ENCODE peak calls at places on chromosomes 13 and 19, in six cellular contexts. One of them, this sample, is unnamed.

GRCh38 chr19:17255150-17255621 is 9.4 kb downstream of the USHBP1 start:
- DNase-seq in AG10803: no peak
- DNase-seq in MM.1S: no peak
- DNase-seq in tibial artery: no peak
- DNase-seq in brain microvascular endothelial cell: no peak
- DNase-seq in upper lobe of right lung: peak
- DNase-seq in this sample: no peak

GRCh38 chr13:105363747-105364177 is 1171.7 kb downstream of the EFNB2 start:
- DNase-seq in AG10803: no peak
- DNase-seq in MM.1S: no peak
- DNase-seq in tibial artery: no peak
- DNase-seq in brain microvascular endothelial cell: no peak
- DNase-seq in upper lobe of right lung: no peak
- DNase-seq in this sample: no peak

GRCh38 chr19:33390120-33390907 is 16.8 kb downstream of the CEBPG start:
- DNase-seq in AG10803: peak
- DNase-seq in MM.1S: no peak
- DNase-seq in tibial artery: peak
- DNase-seq in brain microvascular endothelial cell: no peak
- DNase-seq in upper lobe of right lung: peak
- DNase-seq in this sample: no peak

GRCh38 chr19:29812080-29812880 is 489 bp downstream of the CCNE1 start:
- DNase-seq in AG10803: no peak
- DNase-seq in MM.1S: peak
- DNase-seq in tibial artery: peak
- DNase-seq in brain microvascular endothelial cell: no peak
- DNase-seq in upper lobe of right lung: peak
- DNase-seq in this sample: no peak

GRCh38 chr13:36420437-36420891 is 11.8 kb upstream of the CCNA1 start:
- DNase-seq in AG10803: peak
- DNase-seq in MM.1S: peak
- DNase-seq in tibial artery: peak
- DNase-seq in brain microvascular endothelial cell: peak
- DNase-seq in upper lobe of right lung: peak
- DNase-seq in this sample: peak

GRCh38 chr13:83117046-83117445 is 765.2 kb downstream of the SLITRK1 start:
- DNase-seq in AG10803: no peak
- DNase-seq in MM.1S: no peak
- DNase-seq in tibial artery: no peak
- DNase-seq in brain microvascular endothelial cell: no peak
- DNase-seq in upper lobe of right lung: no peak
- DNase-seq in this sample: no peak

GRCh38 chr13:92354583-92354982 is 872.0 kb upstream of the GPC6 start:
- DNase-seq in AG10803: no peak
- DNase-seq in MM.1S: no peak
- DNase-seq in tibial artery: no peak
- DNase-seq in brain microvascular endothelial cell: peak
- DNase-seq in upper lobe of right lung: no peak
- DNase-seq in this sample: no peak

GRCh38 chr19:3931041-3931440 is 1.8 kb upstream of the NMRK2 start:
- DNase-seq in AG10803: no peak
- DNase-seq in MM.1S: no peak
- DNase-seq in tibial artery: no peak
- DNase-seq in brain microvascular endothelial cell: no peak
- DNase-seq in upper lobe of right lung: no peak
- DNase-seq in this sample: no peak

DNA sequence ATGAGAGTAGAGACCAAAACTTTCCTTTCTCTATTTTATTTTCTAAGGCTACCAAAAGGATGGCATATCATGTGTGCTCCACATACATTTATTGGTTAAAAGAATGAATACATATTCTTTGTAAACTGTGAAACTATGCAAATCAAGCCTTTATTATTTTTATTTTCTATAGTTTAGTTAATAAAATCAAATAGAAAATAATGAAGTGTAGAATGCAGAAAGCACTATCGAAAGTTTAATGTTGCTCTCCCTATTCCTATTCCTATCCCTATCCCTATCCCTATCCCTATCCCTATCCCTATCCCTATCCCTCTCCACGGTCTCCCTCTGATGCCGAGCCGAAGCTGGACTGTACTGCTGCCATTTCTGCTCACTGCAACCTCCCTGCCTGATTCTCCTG is 60.3 kb downstream of the ZNF100 start:
- DNase-seq in AG10803: no peak
- DNase-seq in MM.1S: no peak
- DNase-seq in tibial artery: no peak
- DNase-seq in brain microvascular endothelial cell: no peak
- DNase-seq in upper lobe of right lung: no peak
- DNase-seq in this sample: no peak
- TF ChIP-seq CTCF in AG10803: no peak
- TF ChIP-seq CTCF in MM.1S: no peak
- TF ChIP-seq CTCF in tibial artery: no peak
- TF ChIP-seq CTCF in brain microvascular endothelial cell: no peak
- TF ChIP-seq CTCF in upper lobe of right lung: no peak
- TF ChIP-seq CTCF in this sample: no peak

DNA sequence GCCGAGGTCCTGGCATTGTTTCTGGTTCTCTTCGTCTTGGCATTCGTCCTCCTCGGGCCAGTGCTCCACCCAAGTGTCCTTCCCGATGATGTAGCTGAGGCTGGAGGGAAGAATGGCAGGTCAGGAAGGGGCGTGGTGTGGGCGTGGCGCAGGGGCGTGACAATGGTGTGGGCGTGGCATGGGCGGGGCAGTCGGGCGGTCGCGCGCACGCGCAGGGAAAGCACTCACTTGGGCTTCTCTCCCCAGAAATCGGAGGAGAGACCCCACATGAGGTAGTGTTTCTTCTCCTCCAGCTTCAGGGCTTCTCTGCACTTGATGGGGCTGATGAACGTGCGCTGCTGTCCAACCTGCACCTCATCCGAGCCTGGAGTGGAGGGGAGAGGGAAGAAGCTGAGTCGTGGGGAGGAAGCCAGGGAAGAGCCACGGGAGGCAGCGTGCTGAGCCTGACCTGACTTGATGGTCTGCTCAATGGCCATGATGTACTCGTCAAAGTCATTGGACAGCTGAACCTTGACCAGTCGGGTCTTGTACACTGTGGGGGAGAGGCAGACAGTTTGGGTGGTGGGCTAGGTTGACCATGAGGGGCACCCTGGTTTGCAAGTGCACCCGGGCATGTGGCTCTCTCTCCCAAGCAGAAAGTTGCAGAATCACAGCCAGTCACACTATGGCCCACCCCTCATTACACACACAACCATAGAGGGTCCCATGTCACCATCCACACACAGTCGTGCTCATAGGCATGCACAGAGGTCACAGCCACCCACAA is 8.1 kb upstream of the TNFSF14 start:
- DNase-seq in AG10803: no peak
- DNase-seq in MM.1S: no peak
- DNase-seq in tibial artery: no peak
- DNase-seq in brain microvascular endothelial cell: no peak
- DNase-seq in upper lobe of right lung: no peak
- DNase-seq in this sample: no peak
- H3K4me3 ChIP-seq in AG10803: no peak
- H3K4me3 ChIP-seq in MM.1S: no peak
- H3K4me3 ChIP-seq in tibial artery: no peak
- H3K4me3 ChIP-seq in brain microvascular endothelial cell: no peak
- H3K4me3 ChIP-seq in upper lobe of right lung: no peak
- H3K4me3 ChIP-seq in this sample: no peak

GRCh38 chr19:28736528-28736927 is 476.4 kb downstream of the UQCRFS1 start:
- DNase-seq in AG10803: no peak
- DNase-seq in MM.1S: no peak
- DNase-seq in tibial artery: no peak
- DNase-seq in brain microvascular endothelial cell: no peak
- DNase-seq in upper lobe of right lung: no peak
- DNase-seq in this sample: no peak
- TF ChIP-seq CTCF in AG10803: no peak
- TF ChIP-seq CTCF in MM.1S: no peak
- TF ChIP-seq CTCF in tibial artery: no peak
- TF ChIP-seq CTCF in brain microvascular endothelial cell: no peak
- TF ChIP-seq CTCF in upper lobe of right lung: no peak
- TF ChIP-seq CTCF in this sample: no peak

GRCh38 chr13:98143601-98144500 is 957 bp downstream of the FARP1 start:
- DNase-seq in AG10803: peak
- DNase-seq in MM.1S: peak
- DNase-seq in tibial artery: peak
- DNase-seq in brain microvascular endothelial cell: no peak
- DNase-seq in upper lobe of right lung: peak
- DNase-seq in this sample: no peak

GRCh38 chr13:98144501-98145350 is 1.8 kb downstream of the FARP1 start:
- DNase-seq in AG10803: peak
- DNase-seq in MM.1S: no peak
- DNase-seq in tibial artery: no peak
- DNase-seq in brain microvascular endothelial cell: no peak
- DNase-seq in upper lobe of right lung: no peak
- DNase-seq in this sample: no peak

GRCh38 chr13:98143157-98143553 is 261 bp downstream of the FARP1 start:
- DNase-seq in AG10803: no peak
- DNase-seq in MM.1S: no peak
- DNase-seq in tibial artery: peak
- DNase-seq in brain microvascular endothelial cell: no peak
- DNase-seq in upper lobe of right lung: peak
- DNase-seq in this sample: no peak

GRCh38 chr13:98150836-98151489 is 8.1 kb downstream of the FARP1 start:
- DNase-seq in AG10803: no peak
- DNase-seq in MM.1S: no peak
- DNase-seq in tibial artery: no peak
- DNase-seq in brain microvascular endothelial cell: no peak
- DNase-seq in upper lobe of right lung: no peak
- DNase-seq in this sample: no peak

GRCh38 chr13:98147521-98147920 is 4.6 kb downstream of the FARP1 start:
- DNase-seq in AG10803: peak
- DNase-seq in MM.1S: no peak
- DNase-seq in tibial artery: no peak
- DNase-seq in brain microvascular endothelial cell: no peak
- DNase-seq in upper lobe of right lung: no peak
- DNase-seq in this sample: no peak
- H3K4me3 ChIP-seq in AG10803: no peak
- H3K4me3 ChIP-seq in MM.1S: no peak
- H3K4me3 ChIP-seq in tibial artery: no peak
- H3K4me3 ChIP-seq in brain microvascular endothelial cell: no peak
- H3K4me3 ChIP-seq in upper lobe of right lung: no peak
- H3K4me3 ChIP-seq in this sample: no peak

GRCh38 chr19:50660083-50660366 is 10.8 kb downstream of the C19orf81 start:
- DNase-seq in AG10803: no peak
- DNase-seq in MM.1S: no peak
- DNase-seq in tibial artery: no peak
- DNase-seq in brain microvascular endothelial cell: no peak
- DNase-seq in upper lobe of right lung: no peak
- DNase-seq in this sample: no peak
- TF ChIP-seq CTCF in AG10803: no peak
- TF ChIP-seq CTCF in MM.1S: no peak
- TF ChIP-seq CTCF in tibial artery: no peak
- TF ChIP-seq CTCF in brain microvascular endothelial cell: no peak
- TF ChIP-seq CTCF in upper lobe of right lung: no peak
- TF ChIP-seq CTCF in this sample: no peak

DNA sequence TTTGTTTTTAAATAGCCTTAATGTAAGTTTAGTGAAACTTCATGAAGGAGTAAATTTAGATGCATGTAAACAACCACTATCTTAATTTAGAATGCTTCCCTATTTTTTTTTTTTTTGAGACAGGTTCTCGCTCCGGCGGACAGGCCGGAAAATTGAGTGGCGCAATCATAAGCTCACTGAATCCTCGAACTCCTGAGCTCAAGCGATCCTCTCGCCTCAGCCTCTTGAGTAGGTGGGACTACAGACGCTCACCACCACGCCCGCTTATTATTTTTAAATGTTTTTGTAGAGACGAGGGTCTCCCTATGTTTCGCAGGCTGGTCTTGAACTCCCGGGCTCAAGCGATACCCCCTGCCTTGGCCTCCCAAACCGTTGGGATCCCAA is 1.6 kb downstream of the TEX30 start:
- DNase-seq in AG10803: no peak
- DNase-seq in MM.1S: no peak
- DNase-seq in tibial artery: no peak
- DNase-seq in brain microvascular endothelial cell: no peak
- DNase-seq in upper lobe of right lung: no peak
- DNase-seq in this sample: no peak
- H3K4me3 ChIP-seq in AG10803: no peak
- H3K4me3 ChIP-seq in MM.1S: no peak
- H3K4me3 ChIP-seq in tibial artery: peak
- H3K4me3 ChIP-seq in brain microvascular endothelial cell: no peak
- H3K4me3 ChIP-seq in upper lobe of right lung: no peak
- H3K4me3 ChIP-seq in this sample: no peak

GRCh38 chr13:21022694-21023325 is 38.6 kb downstream of the LATS2 start:
- DNase-seq in AG10803: no peak
- DNase-seq in MM.1S: no peak
- DNase-seq in tibial artery: no peak
- DNase-seq in brain microvascular endothelial cell: no peak
- DNase-seq in upper lobe of right lung: no peak
- DNase-seq in this sample: no peak
- TF ChIP-seq CTCF in AG10803: no peak
- TF ChIP-seq CTCF in MM.1S: no peak
- TF ChIP-seq CTCF in tibial artery: no peak
- TF ChIP-seq CTCF in brain microvascular endothelial cell: peak
- TF ChIP-seq CTCF in upper lobe of right lung: peak
- TF ChIP-seq CTCF in this sample: no peak

DNA sequence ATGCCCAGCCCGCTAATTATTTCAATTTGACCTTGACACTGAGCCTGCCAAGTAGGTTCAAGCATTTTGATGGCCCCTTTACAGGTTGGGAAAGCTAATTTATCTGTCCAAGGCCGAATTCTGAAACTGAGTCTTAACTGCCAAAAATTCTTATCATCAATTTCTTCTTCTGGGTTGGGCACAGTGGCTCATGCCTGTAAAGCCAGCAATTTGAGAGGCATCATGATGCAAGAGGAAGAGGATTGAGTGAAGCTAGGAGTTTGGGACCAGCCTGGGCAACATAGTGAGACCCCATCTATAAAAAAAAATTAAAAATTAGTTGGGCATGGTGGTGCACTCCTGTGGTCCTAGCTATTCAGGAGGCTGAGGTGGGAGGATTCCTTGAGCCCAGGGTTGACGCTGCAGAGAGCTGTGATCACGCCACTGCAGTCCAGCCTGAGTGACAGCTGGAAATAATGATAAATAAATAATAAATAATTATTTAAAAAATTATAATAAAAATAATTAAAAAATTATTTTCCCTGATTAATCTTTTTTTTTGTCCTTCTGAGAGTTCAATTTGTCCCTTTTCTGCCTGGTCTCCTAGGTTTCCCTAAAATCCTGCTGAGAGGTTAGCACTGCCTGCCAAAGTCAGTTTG is 1.3 kb upstream of the LDLR start:
- DNase-seq in AG10803: no peak
- DNase-seq in MM.1S: no peak
- DNase-seq in tibial artery: no peak
- DNase-seq in brain microvascular endothelial cell: no peak
- DNase-seq in upper lobe of right lung: no peak
- DNase-seq in this sample: no peak
- H3K4me3 ChIP-seq in AG10803: no peak
- H3K4me3 ChIP-seq in MM.1S: no peak
- H3K4me3 ChIP-seq in tibial artery: no peak
- H3K4me3 ChIP-seq in brain microvascular endothelial cell: no peak
- H3K4me3 ChIP-seq in upper lobe of right lung: peak
- H3K4me3 ChIP-seq in this sample: no peak

This sample was measured in GM12864.